ENCODE peak calls at places on chromosomes 12 and 14, in four cellular contexts. L is naive thymus-derived CD4-positive, alpha-beta T cell; H is lung; T is stomach. F is an unnamed sample. For H3K4me1, the result is how much of the 10 kb centered on the place peaks cover.

GRCh38 chr12:108468149-108468968 is 46.7 kb upstream of the FICD start:
- DNase-seq in L (no peak), H (no peak), T (no peak), F (no peak)

GRCh38 chr14:24231263-24232120 is 675 bp downstream of the NEDD8 start:
- DNase-seq in L (no peak), H (no peak), T (no peak), F (no peak)

GRCh38 chr12:3453947-3454675 is 36.9 kb upstream of the PRMT8 start:
- DNase-seq in L (no peak), H (no peak), T (no peak), F (no peak)

GRCh38 chr12:105706321-105706972 is 376.0 kb downstream of the C12orf75 start:
- DNase-seq in L (no peak), H (no peak), T (no peak), F (no peak)

GRCh38 chr14:29039171-29039570 is 272.6 kb downstream of the FOXG1 start:
- DNase-seq in L (no peak), H (no peak), T (no peak), F (no peak)

GRCh38 chr12:62673027-62673815 is 206.6 kb downstream of the MON2 start:
- DNase-seq in L (no peak), H (no peak), T (no peak), F (no peak)

GRCh38 chr12:130879781-130880389 is 8.0 kb downstream of the RAN start:
- DNase-seq in L (no peak), H (no peak), T (no peak), F (no peak)

GRCh38 chr12:98453070-98453469 is 62.3 kb upstream of the TMPO start:
- DNase-seq in L (no peak), H (no peak), T (no peak), F (no peak)

GRCh38 chr12:69189378-69189978 is 49.9 kb upstream of the CPSF6 start:
- DNase-seq in L (no peak), H (no peak), T (no peak), F (no peak)

GRCh38 chr14:32588448-32589320 is 259.6 kb downstream of the AKAP6 start:
- DNase-seq in L (no peak), H (no peak), T (no peak), F (no peak)

GRCh38 chr14:50320279-50320678 is 8.2 kb downstream of the DMAC2L start:
- DNase-seq in L (no peak), H (no peak), T (no peak), F (no peak)

GRCh38 chr12:108691154-108691994 is 39.9 kb downstream of the CORO1C start:
- DNase-seq in L (peak), H (peak), T (peak), F (peak)

GRCh38 chr12:93060666-93061413 is 131.7 kb upstream of the EEA1 start:
- DNase-seq in L (no peak), H (no peak), T (no peak), F (no peak)

GRCh38 chr12:19437996-19438395 is 1.3 kb upstream of the AEBP2 start:
- DNase-seq in L (no peak), H (no peak), T (no peak), F (no peak)

GRCh38 chr12:13250416-13250815 is 53.9 kb downstream of the EMP1 start:
- DNase-seq in L (no peak), H (no peak), T (no peak), F (no peak)

GRCh38 chr12:76895796-76896195 is 17.0 kb upstream of the CSRP2 start:
- DNase-seq in L (no peak), H (no peak), T (no peak), F (no peak)

GRCh38 chr12:93751864-93752610 is 74.9 kb downstream of the CRADD start:
- DNase-seq in L (no peak), H (peak), T (no peak), F (no peak)

GRCh38 chr12:54465857-54466499 is 7.4 kb downstream of the GTSF1 start:
- DNase-seq in L (no peak), H (no peak), T (no peak), F (no peak)

GRCh38 chr14:82075566-82075965 is 541.9 kb upstream of the SEL1L start:
- DNase-seq in L (no peak), H (no peak), T (peak), F (no peak)

GRCh38 chr12:56350662-56351061 is 9.2 kb downstream of the STAT2 start:
- DNase-seq in L (no peak), H (no peak), T (no peak), F (no peak)

GRCh38 chr12:60760965-60761364 is 1165.1 kb downstream of the SLC16A7 start:
- DNase-seq in L (no peak), H (no peak), T (no peak), F (no peak)

GRCh38 chr14:50822501-50823042 is 8.4 kb downstream of the NIN start:
- DNase-seq in L (no peak), H (no peak), T (no peak), F (no peak)

GRCh38 chr12:52634266-52635056 is 16.1 kb upstream of the KRT73 start:
- DNase-seq in L (peak), H (no peak), T (peak), F (no peak)

GRCh38 chr12:108816652-108817335 is 40.6 kb downstream of the SSH1 start:
- DNase-seq in L (no peak), H (no peak), T (no peak), F (no peak)

GRCh38 chr12:94699796-94700195 is 49.4 kb upstream of the TMCC3 start:
- DNase-seq in L (no peak), H (no peak), T (peak), F (no peak)

GRCh38 chr12:109892165-109892715 is 7.8 kb upstream of the TCHP start:
- DNase-seq in L (no peak), H (no peak), T (no peak), F (no peak)

GRCh38 chr12:53006810-53007742 is 820 bp downstream of the EIF4B start:
- DNase-seq in L (peak), H (peak), T (peak), F (peak)

GRCh38 chr14:101039755-101040138 is 136.2 kb upstream of the RTL1 start:
- DNase-seq in L (no peak), H (no peak), T (no peak), F (no peak)

GRCh38 chr12:100114574-100114973 is 28.1 kb downstream of the BLTP3B start:
- DNase-seq in L (no peak), H (no peak), T (no peak), F (no peak)

GRCh38 chr12:20364501-20364900 is 3.8 kb upstream of the PDE3A start:
- DNase-seq in L (no peak), H (no peak), T (no peak), F (no peak)

GRCh38 chr14:105865266-105865903 is 339.0 kb downstream of the TMEM121 start:
- DNase-seq in L (peak), H (no peak), T (peak), F (peak)

GRCh38 chr14:21917699-21918436 is 244.2 kb upstream of the OR4E1 start:
- DNase-seq in L (no peak), H (no peak), T (peak), F (peak)

GRCh38 chr12:94092516-94093241 is 55.7 kb upstream of the PLXNC1 start:
- DNase-seq in L (no peak), H (no peak), T (no peak), F (no peak)

GRCh38 chr12:70815866-70816470 is 104.6 kb downstream of the PTPRR start:
- DNase-seq in L (no peak), H (no peak), T (no peak), F (no peak)

GRCh38 chr12:21456291-21456780 is 18.9 kb downstream of the PYROXD1 start:
- DNase-seq in L (peak), H (no peak), T (no peak), F (peak)

GRCh38 chr14:103545219-103545914 is 16.4 kb downstream of the TRMT61A start:
- DNase-seq in L (no peak), H (no peak), T (no peak), F (no peak)
- H3K27ac ChIP-seq in L (no peak), H (no peak), T (peak), F (no peak)

DNA sequence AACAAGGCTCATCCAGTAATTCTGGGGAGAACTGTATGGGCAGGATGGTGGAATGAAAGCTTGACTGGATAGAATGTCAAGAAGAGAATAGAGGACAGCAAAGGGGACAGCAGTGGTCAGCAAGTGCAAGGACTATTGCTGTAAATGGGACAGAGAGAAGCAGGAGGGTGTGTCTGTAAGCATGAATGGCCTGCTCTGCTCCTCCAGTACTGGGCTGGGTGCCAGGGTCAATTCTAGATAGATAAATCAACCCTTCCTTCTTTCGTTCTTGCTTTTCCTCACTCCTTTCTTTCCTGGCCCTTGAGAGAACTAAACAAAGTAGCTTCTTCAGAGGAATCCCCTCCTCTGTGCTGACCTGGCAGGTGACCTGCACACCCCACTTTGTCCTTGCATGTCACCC is 1019.2 kb downstream of the BCL11B start:
- DNase-seq in L (no peak), H (no peak), T (no peak), F (no peak)
- H3K4me1 ChIP-seq in L (under half), H (under half), T (under half), F (under half)

GRCh38 chr12:31600764-31601163 is 9.8 kb upstream of the DENND5B start:
- DNase-seq in L (no peak), H (no peak), T (no peak), F (no peak)
- H3K27ac ChIP-seq in L (no peak), H (no peak), T (no peak), F (no peak)

DNA sequence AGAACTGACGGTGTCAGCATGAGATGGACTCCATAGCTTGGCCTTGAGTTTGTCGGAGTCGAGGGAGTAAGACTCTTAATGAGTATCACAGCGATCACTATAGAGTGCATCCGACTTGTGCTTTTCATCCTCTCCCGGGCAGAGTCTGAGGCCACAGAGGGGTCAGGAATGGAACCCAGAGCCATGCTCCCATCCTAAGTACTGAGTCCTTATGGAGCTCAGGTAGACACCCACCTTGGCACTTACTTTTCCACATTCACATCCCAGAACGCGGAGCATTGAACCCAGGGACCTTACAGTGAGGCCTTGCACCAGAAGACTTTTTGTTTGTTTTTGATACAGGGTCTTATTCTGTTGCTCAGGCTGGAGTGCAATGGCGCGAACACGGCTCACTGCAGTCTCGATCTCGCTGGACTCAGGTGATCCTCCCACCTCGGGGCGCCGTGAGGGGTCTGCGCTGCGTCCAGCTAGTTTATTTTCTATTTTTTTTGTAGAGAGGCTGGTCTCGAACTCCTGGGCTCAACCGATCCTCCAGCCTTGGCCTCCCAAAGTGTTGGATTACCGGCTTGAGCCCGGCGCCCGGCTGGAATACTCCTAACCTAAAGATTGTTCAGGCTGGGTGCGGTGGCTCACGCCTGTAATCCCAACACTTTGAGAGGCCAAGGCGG is 736 bp upstream of the SRSF9 start:
- DNase-seq in L (no peak), H (no peak), T (no peak), F (no peak)
- H3K4me1 ChIP-seq in L (under half), H (under half), T (under half), F (under half)

DNA sequence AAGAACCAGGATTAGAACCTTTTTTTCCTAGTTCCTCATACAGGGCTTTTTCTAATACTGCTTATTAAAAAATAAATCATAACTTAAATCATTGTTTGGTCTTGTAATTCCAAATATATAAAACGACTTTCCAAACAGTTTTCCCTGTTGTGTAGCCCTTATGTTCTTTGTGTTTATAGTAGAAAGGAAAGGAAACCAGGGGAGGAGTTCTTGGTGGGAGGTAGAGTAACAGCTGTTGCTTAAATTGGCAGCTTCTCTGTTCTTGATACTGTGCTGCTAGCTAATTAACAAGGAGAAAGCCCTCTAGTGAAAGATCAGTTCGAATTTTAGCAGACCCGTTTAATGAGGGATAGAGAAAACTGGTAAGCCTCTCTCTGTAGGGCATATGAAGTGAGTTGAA is 15.0 kb downstream of the SRP54 start:
- DNase-seq in L (no peak), H (no peak), T (no peak), F (no peak)
- H3K27ac ChIP-seq in L (no peak), H (no peak), T (no peak), F (no peak)

GRCh38 chr12:11723993-11724392 is 74.5 kb downstream of the ETV6 start:
- DNase-seq in L (no peak), H (no peak), T (no peak), F (no peak)

GRCh38 chr12:11727133-11727664 is 77.7 kb downstream of the ETV6 start:
- DNase-seq in L (peak), H (no peak), T (no peak), F (peak)

GRCh38 chr12:11724888-11725310 is 75.4 kb downstream of the ETV6 start:
- DNase-seq in L (no peak), H (no peak), T (no peak), F (no peak)

GRCh38 chr12:11726659-11727058 is 77.2 kb downstream of the ETV6 start:
- DNase-seq in L (no peak), H (no peak), T (no peak), F (no peak)

DNA sequence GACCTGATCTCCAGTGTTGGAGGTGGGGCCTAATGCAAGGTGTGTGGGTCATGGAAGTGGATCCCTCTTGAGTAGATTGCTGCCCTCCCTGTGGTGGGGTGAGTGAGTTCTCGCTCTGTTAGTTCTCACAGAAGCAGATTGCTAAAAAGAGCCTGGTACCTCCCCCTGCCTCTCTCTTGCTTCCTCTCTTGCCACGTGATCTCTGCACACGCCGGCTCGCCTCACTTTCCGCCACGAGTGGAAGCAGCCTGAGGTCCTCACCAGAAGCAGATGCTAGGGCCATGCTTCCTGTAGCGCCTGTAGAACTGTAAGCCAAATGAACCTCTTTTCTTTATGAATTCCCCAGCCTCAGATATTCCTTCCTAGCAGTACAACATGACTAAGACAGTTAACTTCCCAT is 76.1 kb downstream of the ETV6 start:
- DNase-seq in L (no peak), H (no peak), T (no peak), F (no peak)
- H3K4me1 ChIP-seq in L (under half), H (under half), T (half or more), F (under half)

GRCh38 chr14:74595006-74595735 is 16.9 kb downstream of the LTBP2 start:
- DNase-seq in L (no peak), H (peak), T (no peak), F (no peak)
- H3K27ac ChIP-seq in L (no peak), H (peak), T (peak), F (no peak)

GRCh38 chr12:6072302-6072752 is 52.1 kb downstream of the VWF start:
- DNase-seq in L (no peak), H (no peak), T (no peak), F (no peak)
- H3K4me1 ChIP-seq in L (under half), H (under half), T (under half), F (under half)

DNA sequence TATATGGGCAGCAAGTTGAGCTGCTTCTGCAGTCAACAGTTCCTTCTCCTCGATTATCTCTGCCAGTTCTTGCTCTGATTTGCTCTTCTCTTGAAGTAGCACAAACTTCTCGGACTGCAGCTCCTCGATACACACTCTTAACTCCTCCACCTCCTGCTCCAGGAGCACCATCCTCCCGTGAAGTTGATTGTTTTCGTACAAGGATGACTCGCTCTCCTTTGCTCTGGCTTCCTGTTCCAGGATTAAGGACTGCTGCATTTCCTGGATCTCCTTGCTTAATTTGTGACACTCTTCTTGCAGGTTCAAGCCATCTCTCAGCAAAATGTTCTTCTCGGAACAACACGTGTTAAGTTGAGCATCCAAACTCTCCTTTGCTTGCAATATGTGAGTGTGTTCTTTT is 56.2 kb upstream of the VPS33A start:
- DNase-seq in L (no peak), H (no peak), T (no peak), F (no peak)
- H3K27ac ChIP-seq in L (no peak), H (no peak), T (no peak), F (no peak)

GRCh38 chr12:104286538-104287482 is 16.7 kb upstream of the EID3 start:
- DNase-seq in L (peak), H (peak), T (peak), F (peak)

GRCh38 chr12:104290855-104291254 is 12.7 kb upstream of the EID3 start:
- DNase-seq in L (no peak), H (no peak), T (no peak), F (no peak)

GRCh38 chr12:104290320-104290719 is 13.2 kb upstream of the EID3 start:
- DNase-seq in L (no peak), H (no peak), T (no peak), F (no peak)

GRCh38 chr12:104285740-104286537 is 17.6 kb upstream of the EID3 start:
- DNase-seq in L (no peak), H (peak), T (peak), F (no peak)

GRCh38 chr12:104288635-104289258 is 14.8 kb upstream of the EID3 start:
- DNase-seq in L (peak), H (peak), T (peak), F (peak)
- H3K4me1 ChIP-seq in L (under half), H (under half), T (under half), F (under half)